ENCODE peak calls at places on chromosomes 1 and 21, in four cellular contexts. N, I, M and O are unnamed samples.

GRCh38 chr1:21936366-21937031 is 611 bp downstream of the HSPG2 start:
- DNase-seq in N (no peak), I (no peak), M (no peak), O (no peak)

GRCh38 chr1:55050283-55050682 is 10.9 kb downstream of the PCSK9 start:
- DNase-seq in N (peak), I (no peak), M (peak), O (peak)

GRCh38 chr1:230476622-230477003 is 50.5 kb upstream of the PGBD5 start:
- DNase-seq in N (no peak), I (no peak), M (no peak), O (no peak)

GRCh38 chr1:214187152-214187900 is 93.6 kb upstream of the SMYD2 start:
- DNase-seq in N (no peak), I (peak), M (no peak), O (no peak)

GRCh38 chr1:8727809-8728213 is 89.6 kb downstream of the RERE start:
- DNase-seq in N (no peak), I (no peak), M (no peak), O (peak)

GRCh38 chr1:200625381-200625824 is 4.9 kb upstream of the KIF14 start:
- DNase-seq in N (peak), I (no peak), M (peak), O (peak)

GRCh38 chr1:172719694-172720138 is 60.8 kb downstream of the FASLG start:
- DNase-seq in N (peak), I (peak), M (peak), O (no peak)

GRCh38 chr1:227728892-227729143 is 6.3 kb downstream of the JMJD4 start:
- DNase-seq in N (no peak), I (no peak), M (no peak), O (peak)

GRCh38 chr1:17717595-17717994 is 37.5 kb upstream of the ACTL8 start:
- DNase-seq in N (no peak), I (no peak), M (no peak), O (peak)

GRCh38 chr1:192453360-192454045 is 122.1 kb upstream of the RGS1 start:
- DNase-seq in N (no peak), I (peak), M (peak), O (no peak)

GRCh38 chr1:92817986-92818764 is 13.7 kb upstream of the RPL5 start:
- DNase-seq in N (peak), I (peak), M (no peak), O (peak)

GRCh38 chr1:167517535-167518330 is 596 bp downstream of the CD247 start:
- DNase-seq in N (no peak), I (no peak), M (no peak), O (no peak)

GRCh38 chr1:3001471-3002348 is 19.6 kb upstream of the ACTRT2 start:
- DNase-seq in N (no peak), I (no peak), M (no peak), O (peak)

GRCh38 chr1:117686907-117687306 is 81.1 kb downstream of the TENT5C start:
- DNase-seq in N (peak), I (peak), M (peak), O (no peak)

GRCh38 chr1:51567653-51568052 is 48.6 kb upstream of the EPS15 start:
- DNase-seq in N (peak), I (peak), M (peak), O (peak)

GRCh38 chr1:43617668-43618067 is 32.3 kb upstream of the KDM4A start:
- DNase-seq in N (no peak), I (no peak), M (no peak), O (peak)

GRCh38 chr1:187527346-187527745 is 698.6 kb downstream of the PLA2G4A start:
- DNase-seq in N (peak), I (no peak), M (peak), O (no peak)

GRCh38 chr1:109803901-109804331 is 40.2 kb upstream of the EPS8L3 start:
- DNase-seq in N (no peak), I (no peak), M (no peak), O (peak)

GRCh38 chr1:98053471-98054366 is 132.9 kb upstream of the DPYD start:
- DNase-seq in N (peak), I (peak), M (peak), O (peak)

GRCh38 chr1:236686815-236687160 is 489 bp downstream of the ACTN2 start:
- DNase-seq in N (no peak), I (peak), M (no peak), O (no peak)

GRCh38 chr1:178646821-178647220 is 78.2 kb upstream of the RALGPS2 start:
- DNase-seq in N (no peak), I (no peak), M (no peak), O (peak)

GRCh38 chr1:14323665-14324630 is 274.5 kb upstream of the KAZN start:
- DNase-seq in N (no peak), I (no peak), M (no peak), O (no peak)

GRCh38 chr1:118989006-118989736 is 1.0 kb upstream of the TBX15 start:
- DNase-seq in N (no peak), I (no peak), M (no peak), O (peak)

GRCh38 chr1:226026833-226027232 is 27.7 kb upstream of the SDE2 start:
- DNase-seq in N (no peak), I (no peak), M (no peak), O (no peak)

GRCh38 chr1:226027861-226028260 is 28.7 kb upstream of the SDE2 start:
- DNase-seq in N (no peak), I (no peak), M (no peak), O (no peak)

GRCh38 chr1:226033599-226034390 is 28.7 kb upstream of the H3-3A start:
- DNase-seq in N (no peak), I (no peak), M (no peak), O (no peak)

GRCh38 chr1:226029568-226030225 is 30.6 kb upstream of the SDE2 start:
- DNase-seq in N (no peak), I (no peak), M (no peak), O (no peak)

GRCh38 chr1:226029093-226029496 is 30.0 kb upstream of the SDE2 start:
- DNase-seq in N (no peak), I (no peak), M (no peak), O (no peak)
- H2AFZ ChIP-seq in N (no peak), I (no peak), M (no peak), O (no peak)

DNA sequence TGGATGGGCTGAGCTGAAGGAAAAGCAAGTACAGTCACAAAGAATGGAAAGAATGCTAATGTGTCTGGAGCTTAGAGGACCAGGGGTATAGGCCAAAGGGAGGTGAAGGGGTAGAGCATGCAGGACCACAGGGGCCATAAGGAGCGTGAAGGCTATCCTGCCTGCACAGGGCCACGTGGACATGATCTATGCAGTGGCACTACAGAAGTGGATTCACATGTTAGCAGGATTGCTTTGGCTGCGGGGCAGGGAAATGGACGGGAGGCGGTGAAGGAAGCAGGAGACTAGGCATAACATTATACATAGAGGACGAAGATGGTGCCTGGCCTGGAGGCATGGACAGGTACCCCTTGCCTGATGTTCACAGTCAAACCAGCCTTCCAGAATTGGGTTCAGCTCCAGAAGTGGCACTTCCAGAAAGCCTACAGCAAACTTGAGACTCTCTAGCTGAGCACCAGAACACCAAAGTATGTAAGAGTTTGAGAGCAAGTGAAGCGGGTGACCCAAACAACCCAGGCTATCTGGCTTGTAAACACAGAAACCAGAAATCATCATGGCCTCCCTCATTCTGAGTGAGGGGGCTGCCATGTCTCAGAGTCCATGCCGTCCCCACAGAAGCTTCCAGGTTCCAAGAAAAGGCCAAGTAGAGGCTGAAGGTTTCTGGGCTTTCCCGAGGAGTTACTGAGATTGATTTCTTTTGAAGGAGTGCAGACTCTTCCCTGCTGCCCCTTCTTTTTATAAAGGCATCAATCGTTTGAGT is 135.6 kb upstream of the JUN start:
- DNase-seq in N (no peak), I (no peak), M (no peak), O (no peak)
- H2AFZ ChIP-seq in N (no peak), I (no peak), M (peak), O (no peak)

DNA sequence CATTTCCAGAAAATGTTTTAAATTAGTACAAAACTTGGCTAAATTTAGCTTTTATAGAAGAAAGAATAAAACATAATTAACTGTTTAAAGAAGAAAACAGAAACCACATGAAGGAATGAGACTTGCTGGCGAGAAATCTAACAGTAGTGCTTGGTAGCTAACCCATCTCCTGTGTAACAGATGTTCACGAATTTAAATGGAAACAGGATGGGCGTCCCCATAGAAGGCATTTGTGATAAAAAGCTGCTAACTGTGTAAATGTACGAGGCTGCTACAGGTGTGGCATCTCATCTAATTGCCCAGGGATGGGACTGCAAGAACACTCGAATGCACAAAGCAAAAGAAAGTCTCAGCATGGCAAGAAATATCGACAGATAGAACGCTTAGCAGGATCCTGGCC is 112.8 kb downstream of the RUNX1 start:
- DNase-seq in N (no peak), I (no peak), M (no peak), O (no peak)
- H2AFZ ChIP-seq in N (no peak), I (no peak), M (peak), O (no peak)

DNA sequence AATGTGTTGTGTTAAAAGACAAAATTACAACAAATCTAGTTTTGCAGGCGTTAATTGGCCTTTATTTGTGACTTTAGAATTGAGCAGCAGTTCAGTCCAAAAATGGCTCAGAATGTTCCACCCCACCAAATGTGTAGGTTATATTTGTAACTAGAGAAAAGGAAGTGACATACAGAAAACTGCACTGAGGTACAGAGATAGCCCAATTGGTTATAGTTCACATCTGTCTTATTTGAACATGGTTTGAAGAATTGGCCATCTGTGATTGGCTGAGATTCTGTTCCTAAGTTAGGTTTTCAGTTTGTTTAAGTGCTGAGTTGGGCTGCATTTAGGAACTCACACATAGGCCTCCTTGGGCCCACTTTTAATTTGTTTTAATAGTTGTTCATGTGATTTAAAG is 12.0 kb upstream of the FMO2 start:
- DNase-seq in N (peak), I (no peak), M (no peak), O (no peak)
- H2AFZ ChIP-seq in N (no peak), I (no peak), M (no peak), O (peak)

GRCh38 chr1:12167493-12168429 is 970 bp downstream of the TNFRSF1B start:
- DNase-seq in N (no peak), I (no peak), M (no peak), O (peak)
- H2AFZ ChIP-seq in N (no peak), I (peak), M (peak), O (peak)

GRCh38 chr1:211133393-211133840 is 531 bp downstream of the KCNH1 start:
- DNase-seq in N (peak), I (no peak), M (no peak), O (peak)
- H2AFZ ChIP-seq in N (peak), I (peak), M (peak), O (peak)

GRCh38 chr1:4770713-4771112 is 116.3 kb downstream of the AJAP1 start:
- DNase-seq in N (no peak), I (no peak), M (no peak), O (no peak)

GRCh38 chr1:4771267-4771666 is 116.9 kb downstream of the AJAP1 start:
- DNase-seq in N (no peak), I (no peak), M (no peak), O (peak)

GRCh38 chr1:4769516-4770280 is 115.3 kb downstream of the AJAP1 start:
- DNase-seq in N (no peak), I (no peak), M (no peak), O (peak)

GRCh38 chr1:4771721-4772120 is 117.3 kb downstream of the AJAP1 start:
- DNase-seq in N (no peak), I (no peak), M (no peak), O (peak)

DNA sequence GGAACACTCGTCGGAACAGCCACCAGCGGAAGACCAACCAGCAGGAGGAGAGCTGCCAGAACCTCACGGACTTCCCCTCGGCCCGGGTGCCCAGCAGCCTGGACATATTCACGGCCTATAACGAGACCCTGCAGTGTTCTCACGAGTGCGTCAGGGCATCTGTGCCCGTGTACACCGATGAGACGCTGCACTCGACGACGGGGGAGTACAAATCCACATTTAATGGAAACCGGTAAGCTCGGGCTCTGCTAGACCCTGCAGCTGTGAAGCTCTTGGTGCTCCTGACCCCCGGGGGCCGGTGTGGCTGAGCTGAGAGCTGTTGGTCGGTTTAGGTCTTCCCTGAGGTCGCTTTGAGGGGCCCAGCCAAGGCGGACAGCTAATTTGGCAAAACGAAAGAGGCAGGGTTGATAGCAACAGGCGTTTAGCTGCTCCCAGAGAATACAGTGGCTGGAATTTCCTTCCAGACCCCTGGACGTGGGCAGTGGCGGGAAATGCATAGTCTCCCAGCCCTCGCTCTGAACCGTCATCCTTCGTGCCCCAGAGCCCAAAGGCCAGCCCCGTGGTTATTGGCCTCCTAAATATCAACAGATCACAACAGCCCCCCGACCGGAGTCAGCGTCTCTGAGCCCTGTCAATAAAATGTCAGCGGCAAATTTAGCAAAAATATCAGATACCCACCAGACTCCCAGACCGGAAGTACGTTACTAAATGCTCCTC is 118.0 kb downstream of the AJAP1 start:
- DNase-seq in N (no peak), I (no peak), M (no peak), O (peak)
- H2AFZ ChIP-seq in N (no peak), I (no peak), M (no peak), O (no peak)

GRCh38 chr1:16391408-16391807 is 24.4 kb downstream of the SZRD1 start:
- DNase-seq in N (no peak), I (no peak), M (no peak), O (peak)
- H2AFZ ChIP-seq in N (no peak), I (no peak), M (no peak), O (no peak)